ENCODE peak calls at places on chromosome 10, in seven cellular contexts. P is HCT116; X is A549; N is endothelial cell; C is AG04450; K is GM12865; G is CD4-positive, alpha-beta T cell. Y is an unnamed sample.

GRCh38 chr10:32269343-32270100 is 77.4 kb downstream of the EPC1 start:
- DNase-seq in P (no peak), N (no peak), G (no peak), X (no peak), C (no peak), K (no peak), Y (no peak)

GRCh38 chr10:100510533-100511308 is 8.9 kb downstream of the SEC31B start:
- DNase-seq in N (no peak), P (no peak), X (no peak), K (peak), G (peak), C (no peak), Y (no peak)

GRCh38 chr10:9052767-9053166 is 998.3 kb downstream of the GATA3 start:
- DNase-seq in X (no peak), K (no peak), N (no peak), P (no peak), C (no peak), G (no peak), Y (no peak)

GRCh38 chr10:30176182-30176581 is 116.8 kb upstream of the JCAD start:
- DNase-seq in G (no peak), K (no peak), N (no peak), C (peak), P (no peak), X (no peak), Y (no peak)

GRCh38 chr10:68305889-68306288 is 26.0 kb upstream of the HNRNPH3 start:
- DNase-seq in P (no peak), X (no peak), C (no peak), G (no peak), N (no peak), K (no peak), Y (no peak)

GRCh38 chr10:60778978-60779668 is 845 bp downstream of the CDK1 start:
- DNase-seq in N (no peak), P (no peak), X (no peak), C (no peak), G (no peak), K (no peak), Y (no peak)

GRCh38 chr10:7561216-7561893 is 105.4 kb downstream of the ITIH5 start:
- DNase-seq in P (no peak), G (no peak), X (no peak), N (no peak), C (no peak), K (no peak), Y (no peak)

GRCh38 chr10:127813290-127813689 is 76.3 kb downstream of the FOXI2 start:
- DNase-seq in P (peak), K (no peak), G (no peak), N (no peak), C (no peak), X (no peak), Y (no peak)

GRCh38 chr10:63699785-63700184 is 178.6 kb downstream of the REEP3 start:
- DNase-seq in C (no peak), P (no peak), K (no peak), G (no peak), N (no peak), X (no peak), Y (no peak)

GRCh38 chr10:86693721-86694369 is 25.5 kb downstream of the LDB3 start:
- DNase-seq in K (peak), N (peak), G (peak), P (no peak), X (peak), C (no peak), Y (peak)

GRCh38 chr10:30750971-30751677 is 121.6 kb upstream of the LYZL2 start:
- DNase-seq in N (no peak), G (no peak), K (peak), P (no peak), C (no peak), X (no peak), Y (peak)

GRCh38 chr10:84842593-84842992 is 514.2 kb downstream of the CCSER2 start:
- DNase-seq in G (no peak), K (no peak), X (no peak), C (no peak), P (no peak), N (no peak), Y (no peak)

GRCh38 chr10:27157150-27157549 is 2.0 kb downstream of the MASTL start:
- DNase-seq in P (no peak), C (no peak), K (no peak), X (no peak), N (no peak), G (no peak), Y (no peak)

GRCh38 chr10:67665491-67665890 is 30.5 kb downstream of the CTNNA3 start:
- DNase-seq in C (no peak), N (no peak), X (no peak), P (peak), G (no peak), K (peak), Y (no peak)

GRCh38 chr10:78314651-78315050 is 281.0 kb downstream of the RPS24 start:
- DNase-seq in N (no peak), C (no peak), G (no peak), K (no peak), X (no peak), P (no peak), Y (no peak)

GRCh38 chr10:24778298-24778697 is 54.6 kb upstream of the ARHGAP21 start:
- DNase-seq in C (no peak), K (no peak), G (no peak), P (no peak), N (no peak), X (no peak), Y (no peak)

GRCh38 chr10:20248309-20248708 is 432.1 kb downstream of the PLXDC2 start:
- DNase-seq in N (no peak), P (no peak), C (no peak), X (no peak), G (no peak), K (no peak), Y (no peak)

GRCh38 chr10:79127151-79127961 is 58.6 kb downstream of the ZMIZ1 start:
- DNase-seq in X (peak), G (no peak), P (peak), C (no peak), N (no peak), K (no peak), Y (no peak)

GRCh38 chr10:86938260-86938659 is 19.2 kb downstream of the MMRN2 start:
- DNase-seq in N (no peak), X (no peak), C (no peak), P (no peak), G (no peak), K (no peak), Y (no peak)

GRCh38 chr10:12484945-12485805 is 135.8 kb downstream of the CAMK1D start:
- DNase-seq in G (peak), N (no peak), P (no peak), K (peak), C (no peak), X (no peak), Y (peak)

GRCh38 chr10:116440330-116441030 is 12.8 kb downstream of the PNLIPRP3 start:
- DNase-seq in X (no peak), G (no peak), N (no peak), C (no peak), K (no peak), P (no peak), Y (no peak)

GRCh38 chr10:71312840-71313789 is 5.9 kb upstream of the SLC29A3 start:
- DNase-seq in G (no peak), C (peak), P (no peak), K (no peak), X (no peak), N (no peak), Y (no peak)

GRCh38 chr10:6114758-6115410 is 26.1 kb downstream of the RBM17 start:
- DNase-seq in K (peak), C (no peak), X (no peak), P (no peak), G (no peak), N (no peak), Y (no peak)

GRCh38 chr10:66782144-66782543 is 143.7 kb upstream of the LRRTM3 start:
- DNase-seq in K (no peak), C (no peak), N (no peak), P (no peak), X (no peak), G (no peak), Y (no peak)

DNA sequence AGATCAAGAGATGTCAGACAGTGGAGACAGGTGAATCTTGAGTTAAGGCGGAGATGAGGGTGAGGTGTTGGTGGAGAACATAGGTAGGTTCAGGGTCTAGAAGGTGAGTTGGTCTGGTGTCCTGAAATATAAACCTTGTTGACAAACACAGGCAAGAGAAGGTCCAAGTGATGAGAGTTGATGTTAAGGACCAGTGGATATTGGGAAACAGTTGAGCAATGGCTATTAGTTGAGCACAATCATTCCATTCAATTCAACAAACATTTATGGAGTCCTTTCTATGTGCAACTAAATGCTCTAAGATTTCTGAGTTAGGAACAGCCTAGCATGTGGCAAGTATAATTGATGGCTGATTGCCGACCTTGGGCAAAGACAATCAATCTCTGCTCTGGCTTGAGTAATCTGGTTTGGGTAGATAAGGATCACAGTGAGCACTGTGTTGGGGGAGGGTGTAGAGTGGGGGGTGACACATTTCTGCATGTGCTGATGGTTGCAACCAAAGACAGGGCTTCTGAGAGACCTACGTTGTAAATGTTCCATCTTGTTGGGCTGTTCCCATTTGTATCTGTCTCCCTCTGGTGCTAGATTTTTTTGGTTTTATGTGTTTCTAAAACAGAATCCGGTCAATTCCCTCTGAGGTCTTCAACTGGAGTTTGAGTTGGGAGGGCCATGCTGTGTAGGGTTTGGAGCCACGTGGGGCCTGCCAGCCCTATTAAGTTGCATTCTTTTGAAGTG is 201.1 kb downstream of the BAMBI start:
- DNase-seq in X (no peak), N (no peak), K (no peak), P (no peak), C (no peak), G (no peak), Y (no peak)
- TF ChIP-seq CTCF in X (no peak), N (no peak), K (no peak), P (no peak), C (no peak), G (no peak), Y (no peak)

GRCh38 chr10:107165007-107165406 is 501 bp upstream of the SORCS1 start:
- DNase-seq in N (no peak), X (no peak), C (no peak), P (no peak), G (no peak), K (no peak), Y (no peak)

GRCh38 chr10:107163904-107164861 is at the start of gene SORCS1:
- DNase-seq in C (no peak), P (no peak), K (no peak), X (no peak), G (no peak), N (peak), Y (peak)

GRCh38 chr10:107168739-107169138 is 4.2 kb upstream of the SORCS1 start:
- DNase-seq in P (no peak), G (no peak), N (no peak), X (no peak), K (no peak), C (no peak), Y (no peak)

GRCh38 chr10:107163086-107163880 is 1.2 kb downstream of the SORCS1 start:
- DNase-seq in N (no peak), P (no peak), C (no peak), G (no peak), K (no peak), X (no peak), Y (peak)

DNA sequence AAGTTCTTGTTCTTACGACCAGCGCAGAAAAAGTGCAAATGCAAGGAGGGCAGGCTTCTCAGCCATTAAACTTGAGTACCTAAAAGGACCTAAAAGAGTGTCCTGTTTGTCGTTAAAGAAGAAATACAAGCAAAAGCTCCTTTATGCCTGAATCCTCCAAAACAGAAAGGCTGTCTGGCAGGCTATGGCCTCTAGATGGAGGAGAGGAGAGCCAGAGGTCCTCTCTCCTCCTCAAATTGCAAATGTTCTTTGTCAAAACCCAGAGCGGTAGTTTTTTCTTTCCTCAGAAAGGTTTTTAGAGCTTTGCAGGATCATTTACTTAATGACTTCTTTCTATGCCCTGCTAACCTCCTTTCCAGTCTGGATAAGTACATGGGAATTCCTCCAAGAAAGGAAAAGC is 1.9 kb upstream of the SORCS1 start:
- DNase-seq in G (no peak), N (no peak), C (no peak), P (no peak), X (no peak), K (no peak), Y (no peak)
- TF ChIP-seq CTCF in G (no peak), N (no peak), C (no peak), P (no peak), X (no peak), K (no peak), Y (no peak)

GRCh38 chr10:97138174-97138573 is 47.6 kb downstream of the SLIT1 start:
- DNase-seq in X (peak), N (peak), G (no peak), C (no peak), P (peak), K (no peak), Y (no peak)
- TF ChIP-seq CTCF in X (peak), N (no peak), G (no peak), C (no peak), P (peak), K (peak), Y (no peak)

GRCh38 chr10:97332586-97333350 is 1.8 kb downstream of the FRAT2 start:
- DNase-seq in G (no peak), N (peak), K (peak), C (peak), P (no peak), X (no peak), Y (no peak)
- TF ChIP-seq CTCF in G (no peak), N (no peak), K (no peak), C (peak), P (no peak), X (no peak), Y (no peak)

DNA sequence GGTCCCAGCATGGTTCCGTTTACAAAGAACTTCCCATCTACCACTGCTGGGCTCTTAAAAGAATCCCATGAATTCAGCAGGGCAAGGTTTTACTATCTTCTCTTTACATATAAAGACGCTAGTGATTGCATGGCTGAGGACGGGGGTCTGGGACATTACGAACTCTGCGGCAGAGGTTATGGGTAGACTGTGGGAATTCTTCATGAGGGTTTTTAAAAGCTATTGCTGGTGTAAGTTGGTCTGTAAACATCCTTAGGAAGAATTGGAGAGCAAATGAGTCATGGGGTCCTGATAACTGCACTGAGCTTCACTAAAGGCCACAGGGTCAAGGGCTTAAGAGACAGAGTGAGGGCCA is 53.1 kb upstream of the TMEM72 start:
- DNase-seq in C (no peak), N (no peak), X (no peak), P (no peak), G (no peak), K (no peak), Y (no peak)
- TF ChIP-seq CTCF in C (no peak), N (no peak), X (no peak), P (no peak), G (peak), K (no peak), Y (no peak)

DNA sequence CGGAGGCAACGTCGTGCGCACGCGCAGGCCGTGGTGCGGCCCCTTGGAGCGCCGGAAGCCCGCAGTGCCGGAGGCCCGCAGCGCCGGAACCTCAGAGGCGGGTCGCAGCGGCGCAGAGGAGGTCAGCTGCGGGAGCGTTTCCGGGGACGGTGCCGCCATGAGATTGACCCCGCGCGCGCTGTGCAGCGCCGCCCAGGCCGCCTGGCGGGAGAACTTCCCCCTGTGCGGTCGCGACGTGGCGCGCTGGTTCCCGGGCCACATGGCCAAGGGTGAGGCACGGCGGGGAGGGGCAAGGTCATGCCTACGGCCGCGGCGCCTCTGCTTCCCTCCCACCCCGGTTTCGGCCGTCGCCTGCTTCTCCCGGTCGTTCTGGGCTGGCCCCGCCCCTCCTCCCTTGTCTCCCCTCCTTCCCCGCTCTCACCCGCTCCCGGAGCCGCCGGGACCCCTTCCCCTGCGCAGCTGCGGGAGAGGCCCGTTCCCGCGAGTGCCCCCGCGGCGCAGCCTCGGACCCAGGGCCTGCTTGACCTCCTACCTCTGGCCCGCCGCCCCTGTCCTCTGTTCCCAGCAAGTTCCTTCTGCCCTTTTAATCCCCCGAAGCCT is at the start of gene MTG1:
- DNase-seq in P (peak), C (peak), N (peak), K (peak), G (peak), X (peak), Y (peak)
- TF ChIP-seq CTCF in P (no peak), C (no peak), N (no peak), K (peak), G (peak), X (no peak), Y (peak)

GRCh38 chr10:4359003-4359402 is 467.0 kb upstream of the AKR1E2 start:
- DNase-seq in P (no peak), C (no peak), K (no peak), X (no peak), N (no peak), G (no peak), Y (no peak)
- TF ChIP-seq CTCF in P (no peak), C (no peak), K (no peak), X (no peak), N (no peak), G (no peak), Y (no peak)